ENCODE peak calls at places on chromosome 6, in seven cellular contexts. One of them, this sample, is unnamed.

GRCh38 chr6:168213121-168213524 is 106.5 kb downstream of the DACT2 start:
- DNase-seq in OCI-LY7: no peak
- DNase-seq in testis: no peak
- DNase-seq in A549: no peak
- DNase-seq in PC-9: no peak
- DNase-seq in nephron progenitor cell: no peak
- DNase-seq in WTC11: no peak
- DNase-seq in this sample: no peak

GRCh38 chr6:28789553-28790083 is 134.2 kb downstream of the TRIM27 start:
- DNase-seq in OCI-LY7: peak
- DNase-seq in testis: no peak
- DNase-seq in A549: peak
- DNase-seq in PC-9: peak
- DNase-seq in nephron progenitor cell: no peak
- DNase-seq in WTC11: peak
- DNase-seq in this sample: no peak

GRCh38 chr6:54188832-54189231 is 77.6 kb downstream of the MLIP start:
- DNase-seq in OCI-LY7: no peak
- DNase-seq in testis: no peak
- DNase-seq in A549: no peak
- DNase-seq in PC-9: no peak
- DNase-seq in nephron progenitor cell: no peak
- DNase-seq in WTC11: no peak
- DNase-seq in this sample: no peak

GRCh38 chr6:141464490-141464889 is 668.2 kb upstream of the GJE1 start:
- DNase-seq in OCI-LY7: peak
- DNase-seq in testis: no peak
- DNase-seq in A549: peak
- DNase-seq in PC-9: peak
- DNase-seq in nephron progenitor cell: no peak
- DNase-seq in WTC11: no peak
- DNase-seq in this sample: no peak

GRCh38 chr6:11083491-11083890 is 10.1 kb upstream of the SMIM13 start:
- DNase-seq in OCI-LY7: no peak
- DNase-seq in testis: no peak
- DNase-seq in A549: no peak
- DNase-seq in PC-9: no peak
- DNase-seq in nephron progenitor cell: no peak
- DNase-seq in WTC11: no peak
- DNase-seq in this sample: no peak

GRCh38 chr6:61711849-61712248 is 574.2 kb downstream of the KHDRBS2 start:
- DNase-seq in OCI-LY7: no peak
- DNase-seq in testis: no peak
- DNase-seq in A549: no peak
- DNase-seq in PC-9: no peak
- DNase-seq in nephron progenitor cell: peak
- DNase-seq in WTC11: no peak
- DNase-seq in this sample: no peak

GRCh38 chr6:170132011-170132521 is 158.8 kb downstream of the DLL1 start:
- DNase-seq in OCI-LY7: no peak
- DNase-seq in testis: peak
- DNase-seq in A549: no peak
- DNase-seq in PC-9: no peak
- DNase-seq in nephron progenitor cell: no peak
- DNase-seq in WTC11: no peak
- DNase-seq in this sample: no peak

GRCh38 chr6:128208078-128208477 is 307.2 kb upstream of the THEMIS start:
- DNase-seq in OCI-LY7: no peak
- DNase-seq in testis: no peak
- DNase-seq in A549: no peak
- DNase-seq in PC-9: peak
- DNase-seq in nephron progenitor cell: no peak
- DNase-seq in WTC11: no peak
- DNase-seq in this sample: no peak

GRCh38 chr6:151690768-151691562 is 116.5 kb upstream of the ESR1 start:
- DNase-seq in OCI-LY7: peak
- DNase-seq in testis: peak
- DNase-seq in A549: no peak
- DNase-seq in PC-9: no peak
- DNase-seq in nephron progenitor cell: no peak
- DNase-seq in WTC11: no peak
- DNase-seq in this sample: no peak

GRCh38 chr6:91358986-91359385 is 772.1 kb upstream of the MAP3K7 start:
- DNase-seq in OCI-LY7: no peak
- DNase-seq in testis: no peak
- DNase-seq in A549: no peak
- DNase-seq in PC-9: no peak
- DNase-seq in nephron progenitor cell: no peak
- DNase-seq in WTC11: no peak
- DNase-seq in this sample: no peak

DNA sequence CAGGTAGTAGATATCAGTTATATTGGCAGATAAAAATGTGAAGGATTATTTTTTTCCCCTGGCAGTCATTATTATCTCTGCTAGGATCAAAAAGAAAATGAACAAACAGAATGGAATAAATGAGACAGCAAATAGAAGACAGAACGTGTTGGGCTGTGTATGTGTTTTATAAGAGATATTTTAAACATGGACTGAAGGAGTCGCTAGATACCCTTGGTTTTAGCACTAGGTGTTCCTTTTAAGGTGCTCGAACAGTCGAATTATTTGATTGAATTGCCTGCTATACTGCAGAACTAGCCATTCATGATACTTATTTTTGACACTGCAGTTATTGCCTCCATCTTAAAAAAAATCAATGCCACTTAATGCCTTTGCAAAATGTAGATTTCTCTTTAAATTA is 3.7 kb downstream of the GRIK2 start:
- DNase-seq in OCI-LY7: peak
- DNase-seq in testis: no peak
- DNase-seq in A549: peak
- DNase-seq in PC-9: no peak
- DNase-seq in nephron progenitor cell: no peak
- DNase-seq in WTC11: no peak
- DNase-seq in this sample: no peak
- TF ChIP-seq CTCF in OCI-LY7: peak
- TF ChIP-seq CTCF in testis: no peak
- TF ChIP-seq CTCF in A549: peak
- TF ChIP-seq CTCF in PC-9: peak
- TF ChIP-seq CTCF in nephron progenitor cell: peak
- TF ChIP-seq CTCF in WTC11: peak
- TF ChIP-seq CTCF in this sample: no peak

GRCh38 chr6:548517-548916 is 108.4 kb downstream of the HUS1B start:
- DNase-seq in OCI-LY7: no peak
- DNase-seq in testis: no peak
- DNase-seq in A549: no peak
- DNase-seq in PC-9: no peak
- DNase-seq in nephron progenitor cell: no peak
- DNase-seq in WTC11: no peak
- DNase-seq in this sample: no peak

GRCh38 chr6:551829-552350 is 105.0 kb downstream of the HUS1B start:
- DNase-seq in OCI-LY7: no peak
- DNase-seq in testis: no peak
- DNase-seq in A549: no peak
- DNase-seq in PC-9: no peak
- DNase-seq in nephron progenitor cell: no peak
- DNase-seq in WTC11: peak
- DNase-seq in this sample: no peak

GRCh38 chr6:548091-548490 is 108.8 kb downstream of the HUS1B start:
- DNase-seq in OCI-LY7: no peak
- DNase-seq in testis: no peak
- DNase-seq in A549: no peak
- DNase-seq in PC-9: no peak
- DNase-seq in nephron progenitor cell: no peak
- DNase-seq in WTC11: no peak
- DNase-seq in this sample: no peak

GRCh38 chr6:549901-550300 is 107.0 kb downstream of the HUS1B start:
- DNase-seq in OCI-LY7: no peak
- DNase-seq in testis: no peak
- DNase-seq in A549: no peak
- DNase-seq in PC-9: no peak
- DNase-seq in nephron progenitor cell: no peak
- DNase-seq in WTC11: no peak
- DNase-seq in this sample: no peak

DNA sequence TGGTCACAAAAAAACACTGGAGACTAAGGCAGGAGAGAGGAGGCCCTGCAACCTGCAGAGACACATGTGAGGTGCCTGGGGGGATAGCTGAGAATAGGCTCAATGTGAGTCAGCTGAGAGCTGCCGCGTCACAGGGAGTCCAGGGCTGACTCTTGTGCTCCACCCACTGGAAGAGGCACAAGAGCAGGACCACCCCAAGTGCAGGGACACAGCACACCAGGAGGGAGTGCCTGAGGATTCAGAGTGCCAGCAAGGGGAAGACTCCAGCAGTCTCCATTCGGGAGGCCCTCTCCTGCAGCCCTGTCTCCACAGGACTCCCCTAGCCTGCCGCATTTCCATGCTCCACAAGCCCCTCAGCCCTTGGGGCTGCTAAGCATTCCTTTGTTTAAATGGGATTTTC is 105.5 kb downstream of the HUS1B start:
- DNase-seq in OCI-LY7: peak
- DNase-seq in testis: peak
- DNase-seq in A549: peak
- DNase-seq in PC-9: no peak
- DNase-seq in nephron progenitor cell: peak
- DNase-seq in WTC11: peak
- DNase-seq in this sample: no peak
- TF ChIP-seq CTCF in OCI-LY7: peak
- TF ChIP-seq CTCF in testis: no peak
- TF ChIP-seq CTCF in A549: no peak
- TF ChIP-seq CTCF in PC-9: no peak
- TF ChIP-seq CTCF in nephron progenitor cell: no peak
- TF ChIP-seq CTCF in WTC11: no peak
- TF ChIP-seq CTCF in this sample: no peak

GRCh38 chr6:149026530-149026942 is 279.7 kb downstream of the UST start:
- DNase-seq in OCI-LY7: peak
- DNase-seq in testis: peak
- DNase-seq in A549: peak
- DNase-seq in PC-9: no peak
- DNase-seq in nephron progenitor cell: peak
- DNase-seq in WTC11: peak
- DNase-seq in this sample: peak
- TF ChIP-seq CTCF in OCI-LY7: peak
- TF ChIP-seq CTCF in testis: peak
- TF ChIP-seq CTCF in A549: peak
- TF ChIP-seq CTCF in PC-9: peak
- TF ChIP-seq CTCF in nephron progenitor cell: peak
- TF ChIP-seq CTCF in WTC11: peak
- TF ChIP-seq CTCF in this sample: peak

DNA sequence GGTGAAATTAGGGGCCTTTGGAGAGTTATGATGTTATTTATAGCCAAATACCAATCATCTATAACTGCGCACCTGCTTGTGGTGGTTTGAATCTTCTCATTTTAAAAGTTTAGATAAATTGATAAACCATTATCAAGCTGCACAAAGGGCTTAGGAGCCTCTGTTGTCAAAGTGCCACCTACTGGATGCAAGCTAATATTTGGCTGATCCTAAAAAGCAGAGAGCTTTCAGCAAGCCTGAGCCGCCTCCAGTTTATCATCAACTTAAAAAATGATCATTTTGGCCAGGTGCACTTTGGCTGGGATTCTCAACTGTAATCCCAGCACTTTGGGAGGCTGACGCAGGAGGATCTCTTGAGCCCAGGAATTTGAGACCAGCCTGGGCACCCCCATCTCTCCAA is 58.5 kb upstream of the ATXN1 start:
- DNase-seq in OCI-LY7: no peak
- DNase-seq in testis: no peak
- DNase-seq in A549: peak
- DNase-seq in PC-9: peak
- DNase-seq in nephron progenitor cell: no peak
- DNase-seq in WTC11: no peak
- DNase-seq in this sample: peak
- TF ChIP-seq CTCF in OCI-LY7: peak
- TF ChIP-seq CTCF in testis: no peak
- TF ChIP-seq CTCF in A549: peak
- TF ChIP-seq CTCF in PC-9: peak
- TF ChIP-seq CTCF in nephron progenitor cell: no peak
- TF ChIP-seq CTCF in WTC11: no peak
- TF ChIP-seq CTCF in this sample: peak